ENCODE peak calls at places on chromosomes 16 and 17, in seven cellular contexts. T is GM23248, B is uterus, G is H9, V is gastrocnemius medialis, D is mammary epithelial cell, S is A549. N is an unnamed sample.

GRCh38 chr16:18979936-18980335 is 3.8 kb upstream of the TMC7 start:
- DNase-seq in T (no peak), B (no peak), G (no peak), V (no peak), D (no peak), S (no peak), N (no peak)

GRCh38 chr16:2148714-2149629 is 547 bp downstream of the RAB26 start:
- DNase-seq in T (peak), B (no peak), G (peak), V (no peak), D (peak), S (peak), N (no peak)

GRCh38 chr17:83160443-83161297 is 81.3 kb downstream of the METRNL start:
- DNase-seq in T (no peak), B (no peak), G (no peak), V (no peak), D (no peak), S (no peak), N (no peak)

GRCh38 chr17:45264988-45265387 is 3.1 kb upstream of the SPATA32 start:
- DNase-seq in T (no peak), B (no peak), G (no peak), V (no peak), D (no peak), S (no peak), N (no peak)

GRCh38 chr17:57861000-57861736 is 11.3 kb upstream of the MRPS23 start:
- DNase-seq in T (peak), B (peak), G (peak), V (peak), D (no peak), S (peak), N (no peak)

GRCh38 chr17:48024149-48025039 is 13.2 kb downstream of the COPZ2 start:
- DNase-seq in T (peak), B (peak), G (peak), V (peak), D (peak), S (peak), N (no peak)

GRCh38 chr16:50305441-50306061 is 39.2 kb downstream of the ADCY7 start:
- DNase-seq in T (no peak), B (no peak), G (no peak), V (peak), D (no peak), S (no peak), N (no peak)

GRCh38 chr17:5283531-5284315 is 1.6 kb downstream of the RABEP1 start:
- DNase-seq in T (peak), B (no peak), G (no peak), V (peak), D (peak), S (no peak), N (no peak)

GRCh38 chr17:19771971-19772630 is 24.0 kb upstream of the ALDH3A1 start:
- DNase-seq in T (no peak), B (no peak), G (no peak), V (no peak), D (no peak), S (no peak), N (no peak)

GRCh38 chr16:54284931-54285413 is 1.6 kb downstream of the IRX3 start:
- DNase-seq in T (peak), B (no peak), G (peak), V (no peak), D (peak), S (peak), N (no peak)

GRCh38 chr16:86909359-86910145 is 331.2 kb downstream of the FOXL1 start:
- DNase-seq in T (no peak), B (no peak), G (no peak), V (no peak), D (no peak), S (no peak), N (no peak)

GRCh38 chr17:17391575-17392370 is 85.0 kb upstream of the MED9 start:
- DNase-seq in T (peak), B (no peak), G (no peak), V (no peak), D (peak), S (peak), N (no peak)

GRCh38 chr17:16281351-16281750 is 64.3 kb downstream of the PIGL start:
- DNase-seq in T (peak), B (no peak), G (no peak), V (no peak), D (peak), S (no peak), N (no peak)

GRCh38 chr16:19118938-19119431 is 5.2 kb downstream of the ITPRIPL2 start:
- DNase-seq in T (peak), B (peak), G (no peak), V (peak), D (peak), S (peak), N (no peak)

GRCh38 chr17:32492648-32493289 is 6.0 kb downstream of the CDK5R1 start:
- DNase-seq in T (no peak), B (no peak), G (no peak), V (no peak), D (no peak), S (no peak), N (no peak)

GRCh38 chr16:72066747-72067146 is 3.7 kb downstream of the HPR start:
- DNase-seq in T (peak), B (no peak), G (no peak), V (no peak), D (peak), S (peak), N (no peak)

GRCh38 chr16:48504216-48504615 is 105.8 kb downstream of the N4BP1 start:
- DNase-seq in T (no peak), B (no peak), G (no peak), V (no peak), D (no peak), S (no peak), N (no peak)

GRCh38 chr16:14300631-14301149 is 229.6 kb downstream of the MRTFB start:
- DNase-seq in T (peak), B (peak), G (peak), V (peak), D (peak), S (peak), N (peak)

GRCh38 chr17:75668489-75668888 is 1.4 kb downstream of the SAP30BP start:
- DNase-seq in T (peak), B (no peak), G (no peak), V (no peak), D (no peak), S (no peak), N (no peak)

GRCh38 chr16:66420396-66420795 is 6.7 kb upstream of the BEAN1 start:
- DNase-seq in T (peak), B (no peak), G (no peak), V (no peak), D (no peak), S (no peak), N (no peak)

GRCh38 chr17:69170377-69170776 is 28.7 kb upstream of the ABCA6 start:
- DNase-seq in T (no peak), B (no peak), G (no peak), V (no peak), D (no peak), S (no peak), N (no peak)

GRCh38 chr16:67900156-67900555 is 7.1 kb downstream of the PSKH1 start:
- DNase-seq in T (no peak), B (no peak), G (no peak), V (no peak), D (no peak), S (no peak), N (no peak)

GRCh38 chr16:14069818-14070217 is 1.3 kb upstream of the MRTFB start:
- DNase-seq in T (no peak), B (no peak), G (no peak), V (no peak), D (peak), S (no peak), N (peak)

GRCh38 chr16:49280861-49281331 is 742 bp downstream of the CBLN1 start:
- DNase-seq in T (no peak), B (no peak), G (no peak), V (no peak), D (no peak), S (no peak), N (no peak)

GRCh38 chr17:42411905-42412679 is 11.0 kb downstream of the CAVIN1 start:
- DNase-seq in T (no peak), B (no peak), G (no peak), V (no peak), D (no peak), S (no peak), N (no peak)

GRCh38 chr17:78364436-78365281 is 4.8 kb upstream of the SOCS3 start:
- DNase-seq in T (no peak), B (no peak), G (peak), V (no peak), D (peak), S (no peak), N (no peak)

GRCh38 chr17:44902135-44902760 is 3.0 kb upstream of the EFTUD2 start:
- DNase-seq in T (no peak), B (no peak), G (no peak), V (no peak), D (no peak), S (no peak), N (no peak)

GRCh38 chr16:9047689-9048301 is 43.6 kb upstream of the HAPSTR1 start:
- DNase-seq in T (peak), B (peak), G (peak), V (peak), D (peak), S (peak), N (peak)
- H3K27ac ChIP-seq in T (peak), B (peak), G (peak), V (peak), D (peak), S (peak), N (peak)

GRCh38 chr16:56384074-56384721 is 41.1 kb downstream of the AMFR start:
- DNase-seq in T (no peak), B (no peak), G (no peak), V (no peak), D (no peak), S (no peak), N (no peak)

GRCh38 chr16:56388209-56388608 is 37.1 kb downstream of the AMFR start:
- DNase-seq in T (peak), B (no peak), G (no peak), V (no peak), D (peak), S (no peak), N (no peak)

GRCh38 chr16:56389554-56389953 is 35.8 kb downstream of the AMFR start:
- DNase-seq in T (peak), B (no peak), G (no peak), V (no peak), D (peak), S (peak), N (peak)
- H3K27ac ChIP-seq in T (peak), B (no peak), G (no peak), V (no peak), D (no peak), S (peak), N (peak)

GRCh38 chr16:28503470-28504259 is 3.0 kb downstream of the IL27 start:
- DNase-seq in T (no peak), B (no peak), G (no peak), V (no peak), D (no peak), S (no peak), N (no peak)
- H3K27ac ChIP-seq in T (no peak), B (no peak), G (no peak), V (no peak), D (no peak), S (no peak), N (no peak)

DNA sequence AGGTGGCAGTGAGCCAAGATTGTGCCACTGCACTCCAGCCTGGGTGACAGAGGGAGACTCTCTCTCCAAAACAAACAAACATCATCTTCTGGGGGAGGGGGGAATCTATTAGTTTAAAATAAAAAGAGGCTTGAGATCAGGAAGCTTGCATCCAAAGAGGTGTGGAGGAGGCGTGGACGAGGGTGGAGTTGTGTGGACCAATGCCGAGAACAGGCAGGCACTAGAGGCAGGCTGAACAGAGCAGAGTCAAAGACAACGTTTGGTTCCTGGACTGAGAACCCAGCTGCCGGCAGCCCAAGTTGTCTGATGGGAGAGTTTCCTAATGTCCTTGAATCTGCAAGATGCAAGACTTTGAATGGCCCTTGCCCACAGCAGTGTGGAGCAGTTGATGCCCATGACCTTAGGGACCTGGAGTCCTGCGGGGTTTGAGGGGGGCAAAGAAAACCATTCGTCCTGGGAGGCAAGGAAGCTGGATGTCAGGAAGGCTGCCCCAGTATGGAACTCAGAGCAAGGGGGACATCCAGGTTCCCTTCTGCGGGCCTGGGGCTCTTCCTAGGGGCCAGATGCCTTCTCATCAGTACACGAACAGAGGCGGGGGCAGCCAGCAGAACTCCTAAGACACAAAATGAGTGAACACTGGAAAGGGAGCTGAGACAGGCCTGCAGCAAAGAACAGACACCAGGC is 9.2 kb downstream of the TBC1D16 start:
- DNase-seq in T (no peak), B (no peak), G (no peak), V (peak), D (no peak), S (no peak), N (no peak)
- H3K27ac ChIP-seq in T (no peak), B (no peak), G (no peak), V (no peak), D (no peak), S (no peak), N (no peak)

GRCh38 chr16:58409316-58409973 is 17.2 kb downstream of the GINS3 start:
- DNase-seq in T (peak), B (peak), G (no peak), V (peak), D (peak), S (peak), N (peak)
- H3K27ac ChIP-seq in T (no peak), B (peak), G (no peak), V (no peak), D (peak), S (peak), N (peak)

DNA sequence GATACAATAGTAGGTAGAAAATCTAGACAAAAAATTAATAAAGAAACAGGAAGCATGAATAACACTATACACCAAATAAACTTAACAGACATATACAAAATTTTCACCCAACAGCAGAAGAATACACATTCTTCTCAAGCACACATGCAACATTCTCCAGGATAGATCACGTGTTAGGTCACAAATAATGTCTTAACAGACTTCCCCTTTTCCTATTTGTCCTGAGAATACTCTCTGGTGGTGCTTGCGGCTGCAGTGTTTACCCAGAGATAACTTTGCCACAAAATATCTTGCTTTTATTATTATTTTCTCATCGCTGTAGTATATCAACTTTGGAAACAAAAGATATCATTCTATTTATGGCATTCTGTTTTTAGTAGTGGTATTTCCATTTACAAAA is 40.6 kb upstream of the ZNF267 start:
- DNase-seq in T (no peak), B (no peak), G (no peak), V (no peak), D (no peak), S (no peak), N (no peak)
- H3K27ac ChIP-seq in T (no peak), B (no peak), G (no peak), V (no peak), D (no peak), S (no peak), N (no peak)

DNA sequence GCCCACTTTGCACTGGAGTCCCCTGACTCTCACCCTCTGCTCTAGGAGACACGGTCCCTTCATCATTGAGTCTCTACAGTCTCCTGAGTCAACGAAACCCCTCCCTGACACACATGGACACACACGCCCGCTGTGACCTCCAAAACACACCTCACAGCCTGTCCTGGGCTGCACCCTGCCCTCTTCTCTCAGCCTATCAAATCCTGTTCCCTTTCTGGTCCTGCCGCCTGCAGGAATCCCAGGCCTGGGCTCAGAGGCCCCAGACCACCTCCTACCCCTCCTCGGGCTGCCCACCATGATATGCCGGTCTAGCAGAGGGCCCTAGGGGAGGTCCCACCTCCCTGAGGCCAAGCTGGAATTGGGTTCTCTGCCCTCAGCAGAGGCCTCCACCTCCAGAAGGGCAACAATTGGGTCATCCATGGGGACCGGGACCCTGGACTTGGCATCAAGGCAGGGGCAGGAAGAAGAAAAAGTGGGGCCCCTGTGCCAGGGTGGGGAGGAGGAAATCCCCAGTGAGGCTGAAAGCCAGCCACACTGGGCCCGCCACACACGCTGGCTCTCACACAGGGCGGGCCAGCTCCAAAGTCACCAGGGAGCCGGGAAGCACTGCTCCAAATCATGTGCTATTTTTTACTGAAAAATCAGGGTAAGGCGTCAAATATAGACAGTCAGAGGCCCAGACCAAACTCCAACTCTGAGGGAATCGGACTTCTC is 3.4 kb downstream of the PPP1R9B start:
- DNase-seq in T (peak), B (no peak), G (no peak), V (no peak), D (no peak), S (no peak), N (no peak)
- H3K27ac ChIP-seq in T (peak), B (peak), G (no peak), V (peak), D (no peak), S (peak), N (no peak)

GRCh38 chr17:40442392-40443195 is 656 bp upstream of the IGFBP4 start:
- DNase-seq in T (peak), B (peak), G (peak), V (peak), D (no peak), S (peak), N (no peak)
- H3K27ac ChIP-seq in T (peak), B (peak), G (no peak), V (peak), D (no peak), S (peak), N (peak)

N was measured in epithelial cell of prostate.